ENCODE peak calls at places on chromosomes 11 and 22, in four cellular contexts. G is cardiac muscle cell, I is OCI-LY7, N is mesendoderm. C is an unnamed sample.

GRCh38 chr11:76773921-76774361 is 9.2 kb upstream of the TSKU start:
- DNase-seq in G (no peak), I (no peak), N (peak; percentile 67), C (peak; percentile 61)

GRCh38 chr11:67384851-67385366 is 6.9 kb upstream of the RAD9A start:
- DNase-seq in G (peak; percentile 51), I (no peak), N (no peak), C (peak; percentile 76)

GRCh38 chr11:43955381-43956118 is 13.1 kb downstream of the C11orf96 start:
- DNase-seq in G (peak; percentile 34), I (no peak), N (no peak), C (peak; percentile 34)

GRCh38 chr11:63427971-63428508 is 58.5 kb downstream of the SLC22A9 start:
- DNase-seq in G (no peak), I (no peak), N (peak; percentile 30), C (no peak)

GRCh38 chr11:23903044-23903704 is 593.7 kb upstream of the LUZP2 start:
- DNase-seq in G (peak; percentile 91), I (no peak), N (no peak), C (peak; percentile 75)

GRCh38 chr11:62542750-62543567 is 3.6 kb downstream of the AHNAK start:
- DNase-seq in G (peak; percentile 82), I (peak; percentile 79), N (peak; percentile 88), C (peak; percentile 78)

GRCh38 chr11:109914809-109915653 is 178.2 kb upstream of the ZC3H12C start:
- DNase-seq in G (peak; percentile 25), I (no peak), N (no peak), C (peak; percentile 66)

GRCh38 chr11:75238595-75239245 is 1.9 kb upstream of the TPBGL start:
- DNase-seq in G (no peak), I (no peak), N (no peak), C (no peak)

GRCh38 chr22:17997456-17997855 is 26.9 kb downstream of the MICAL3 start:
- DNase-seq in G (no peak), I (no peak), N (no peak), C (peak; percentile 46)

GRCh38 chr11:121561716-121562115 is 108.9 kb upstream of the SORL1-AS1 start:
- DNase-seq in G (no peak), I (no peak), N (no peak), C (no peak)

GRCh38 chr11:118353084-118353710 is 6.2 kb upstream of the UBE4A start:
- DNase-seq in G (peak; percentile 43), I (peak; percentile 60), N (no peak), C (no peak)

GRCh38 chr22:48944756-48945620 is 882.7 kb downstream of the BRD1 start:
- DNase-seq in G (no peak), I (no peak), N (no peak), C (no peak)

GRCh38 chr11:36558511-36559413 is 9.0 kb upstream of the RAG1 start:
- DNase-seq in G (no peak), I (no peak), N (no peak), C (no peak)

GRCh38 chr11:101470881-101471535 is 112.8 kb downstream of the TRPC6 start:
- DNase-seq in G (no peak), I (no peak), N (no peak), C (peak; percentile 23)

DNA sequence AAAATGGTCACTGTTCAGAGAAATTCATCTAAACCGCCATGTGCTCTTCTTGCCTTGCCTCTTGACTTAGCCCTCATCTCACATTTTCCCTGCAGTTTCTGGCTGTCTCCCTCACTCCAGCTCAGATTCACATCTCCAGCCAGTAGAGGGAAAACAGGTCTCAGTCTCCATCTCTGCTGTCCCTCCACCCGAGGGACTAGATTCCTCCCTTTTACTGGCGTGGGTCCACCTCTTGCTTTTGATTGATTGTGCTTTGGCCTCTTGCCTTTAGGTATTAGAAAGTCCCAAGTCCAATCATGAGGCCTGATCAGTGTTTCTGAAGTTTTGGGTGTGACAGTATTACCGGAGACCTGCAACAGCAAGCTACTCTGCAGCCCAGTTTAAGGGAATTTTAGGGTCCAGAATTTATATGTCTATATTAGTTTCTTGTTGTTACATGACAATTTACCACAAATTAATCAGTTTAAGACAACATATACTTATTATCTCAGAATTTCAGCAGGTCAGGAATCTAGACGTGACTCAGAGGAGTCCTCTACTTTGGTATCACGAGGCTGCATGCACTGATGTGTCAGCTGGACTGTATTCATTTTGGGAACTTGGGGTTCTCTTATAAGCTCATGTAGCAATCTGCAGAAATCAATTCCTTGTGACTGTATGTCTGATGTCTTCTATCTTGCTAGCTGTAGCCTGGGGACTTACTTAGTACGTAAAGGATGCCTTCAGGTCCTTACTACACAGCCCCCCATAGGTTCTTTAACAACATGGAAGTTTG is 805.2 kb upstream of the CCDC90B start:
- DNase-seq in G (no peak), I (no peak), N (peak; percentile 27), C (no peak)
- H3K4me1 ChIP-seq in G (no peaks in the 10 kb centered on the region), I (no peaks in the 10 kb centered on the region), N (no peaks in the 10 kb centered on the region), C (no peaks in the 10 kb centered on the region)

DNA sequence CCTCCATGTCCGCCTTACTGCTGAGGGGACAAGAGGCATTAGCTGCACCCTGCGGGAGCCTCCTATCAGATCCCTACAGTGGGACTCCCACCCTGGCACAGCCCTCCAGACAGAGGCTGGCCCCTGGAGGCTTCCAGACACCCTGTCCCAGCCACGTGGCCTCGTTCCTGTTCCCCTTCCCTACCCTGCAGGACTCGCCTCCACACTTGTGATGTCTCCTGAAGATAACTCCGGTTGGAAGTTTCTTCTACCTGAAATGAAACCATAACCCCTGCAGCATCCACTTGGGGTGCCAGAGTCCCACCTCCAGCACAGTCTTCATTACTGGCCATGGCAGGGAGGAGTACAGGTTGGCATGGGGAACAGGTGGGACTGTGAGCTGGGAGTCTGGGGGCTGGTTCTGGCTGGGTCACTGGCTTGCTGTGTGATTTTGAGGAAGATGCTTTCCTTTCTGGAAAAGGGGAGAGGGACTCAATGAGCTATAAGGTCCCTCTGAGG is 4.9 kb upstream of the SH3BP1 start:
- DNase-seq in G (no peak), I (no peak), N (peak; percentile 31), C (no peak)
- H3K4me3 ChIP-seq in G (no peak overlapping the region), I (no peak overlapping the region), N (no peak overlapping the region), C (no peak overlapping the region)

DNA sequence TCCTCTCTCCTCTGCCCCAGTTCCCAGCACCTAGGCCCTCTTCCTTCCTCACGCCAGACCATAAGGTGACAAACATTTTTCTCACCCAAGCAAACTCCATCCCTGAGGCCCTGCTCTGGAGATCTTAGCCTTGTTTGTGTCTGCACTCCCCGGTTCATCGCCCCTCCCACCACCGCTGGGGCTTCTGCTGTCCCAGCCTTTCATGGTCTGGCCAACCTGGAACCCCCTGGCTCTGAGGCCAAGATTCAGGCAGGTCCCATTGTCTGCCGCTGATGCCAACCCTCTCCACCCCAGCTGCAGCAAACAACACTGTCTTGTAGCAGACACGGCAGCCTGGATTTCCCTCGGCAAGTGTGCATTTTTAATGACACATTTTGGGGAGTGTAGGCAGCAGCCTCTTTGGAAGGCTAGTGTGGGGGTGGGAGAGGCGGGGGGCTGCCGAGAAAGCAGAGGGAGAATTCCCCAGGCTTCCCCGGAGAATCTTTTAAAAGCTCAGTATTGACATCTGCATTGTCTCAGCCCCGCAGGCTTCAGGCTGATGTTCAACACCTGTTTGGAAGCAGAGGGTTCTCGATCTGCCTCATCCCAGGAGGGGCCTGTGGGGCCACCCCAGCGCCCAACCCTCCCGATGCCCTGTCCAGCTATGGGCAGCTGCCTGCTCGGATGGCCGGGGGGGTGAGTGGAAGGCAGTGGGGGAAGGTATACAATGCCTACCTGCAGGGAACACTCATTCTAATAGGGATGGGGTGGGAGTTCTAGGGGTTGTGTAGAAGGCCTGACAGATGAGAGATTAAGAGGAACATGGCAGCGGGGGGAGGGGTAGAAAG is 41.6 kb downstream of the NECTIN1 start:
- DNase-seq in G (no peak), I (no peak), N (no peak), C (no peak)
- H3K27ac ChIP-seq in G (no peak overlapping the region), I (no peak overlapping the region), N (no peak overlapping the region), C (peak overlapping the region; percentile 39)

DNA sequence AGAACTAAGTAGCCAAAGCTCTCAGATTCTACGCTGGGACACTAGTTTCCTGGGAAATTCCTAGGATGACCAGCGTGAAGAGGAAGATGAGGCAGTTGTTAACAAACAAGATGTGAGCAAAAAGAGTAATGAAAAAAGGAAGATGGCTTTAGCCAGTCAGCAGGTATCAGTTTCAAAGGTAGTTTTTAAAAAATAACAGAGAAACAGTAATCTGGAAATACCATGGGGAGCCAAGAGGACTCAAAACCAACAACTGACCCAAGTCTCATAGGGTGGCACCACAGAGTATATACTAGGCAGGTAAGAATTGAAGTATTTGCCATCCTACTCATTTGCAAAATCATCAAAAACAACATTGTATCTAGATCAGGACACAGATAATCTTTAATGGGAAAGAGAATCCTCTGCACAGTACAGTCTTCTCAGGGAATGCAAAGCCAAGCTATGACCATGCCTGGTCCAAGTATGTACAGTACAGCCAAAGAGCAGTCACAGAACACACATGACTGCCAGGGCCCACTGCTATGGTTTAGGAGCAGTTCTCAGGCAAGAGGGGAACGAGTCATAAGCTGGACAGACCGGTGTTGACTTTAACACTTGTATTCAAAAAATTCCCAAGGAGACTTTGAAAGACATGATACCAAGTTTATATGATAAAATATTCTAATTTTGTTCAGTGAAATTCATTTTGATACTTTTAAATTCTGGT is 20.6 kb downstream of the MSANTD4 start:
- DNase-seq in G (no peak), I (no peak), N (no peak), C (no peak)
- H3K4me1 ChIP-seq in G (no peaks in the 10 kb centered on the region), I (no peaks in the 10 kb centered on the region), N (no peaks in the 10 kb centered on the region), C (no peaks in the 10 kb centered on the region)